ENCODE peak calls at places on chromosomes 6 and 20, in seven cellular contexts. O is cardiac fibroblast, D is fibroblast of lung, P is fibroblast of the aortic adventitia, B is coronary artery, E is stomach, Q is HCT116. A is an unnamed sample.

GRCh38 chr20:20237093-20237959 is 130.6 kb upstream of the INSM1 start:
- DNase-seq in P (peak; percentile 47), B (no peak), D (peak; percentile 2), E (peak; percentile 36), Q (peak; percentile 28), O (peak; percentile 42), A (peak; percentile 27)

GRCh38 chr20:16490696-16491095 is 82.6 kb downstream of the KIF16B start:
- DNase-seq in E (no peak), B (no peak), Q (no peak), P (no peak), O (no peak), D (peak; percentile 27), A (no peak)

GRCh38 chr20:61654726-61655125 is 402.7 kb downstream of the CDH4 start:
- DNase-seq in O (no peak), P (no peak), E (no peak), B (no peak), D (no peak), Q (no peak), A (no peak)

GRCh38 chr6:13427838-13428527 is 59.4 kb downstream of the GFOD1 start:
- DNase-seq in O (no peak), E (peak; percentile 31), Q (no peak), D (no peak), B (peak; percentile 60), P (no peak), A (no peak)

GRCh38 chr20:38426498-38426897 is 8.6 kb downstream of the SNHG17 start:
- DNase-seq in D (no peak), Q (no peak), B (no peak), P (no peak), O (no peak), E (no peak), A (no peak)

GRCh38 chr20:23583526-23583925 is 15.2 kb upstream of the CST9L start:
- DNase-seq in D (no peak), P (no peak), B (no peak), E (no peak), Q (no peak), O (no peak), A (no peak)

GRCh38 chr6:42007286-42007685 is 43.0 kb upstream of the TAF8 start:
- DNase-seq in Q (no peak), E (no peak), B (no peak), D (no peak), P (no peak), O (no peak), A (no peak)

GRCh38 chr6:76779068-76779467 is 684.2 kb downstream of the HTR1B start:
- DNase-seq in P (no peak), D (no peak), E (no peak), O (no peak), B (no peak), Q (no peak), A (no peak)

GRCh38 chr6:27619436-27619835 is 146.5 kb upstream of the ZNF184 start:
- DNase-seq in O (no peak), D (no peak), E (no peak), B (no peak), Q (no peak), P (no peak), A (no peak)

GRCh38 chr6:27623103-27623502 is 150.2 kb upstream of the ZNF184 start:
- DNase-seq in B (no peak), P (no peak), O (no peak), D (no peak), Q (no peak), E (no peak), A (no peak)

GRCh38 chr6:27616313-27617045 is 143.6 kb upstream of the ZNF184 start:
- DNase-seq in E (no peak), P (no peak), B (no peak), O (no peak), Q (no peak), D (no peak), A (no peak)

GRCh38 chr6:27617046-27617687 is 144.3 kb upstream of the ZNF184 start:
- DNase-seq in B (no peak), O (peak; percentile 43), D (peak; percentile 25), E (no peak), Q (no peak), P (peak; percentile 30), A (peak; percentile 38)

DNA sequence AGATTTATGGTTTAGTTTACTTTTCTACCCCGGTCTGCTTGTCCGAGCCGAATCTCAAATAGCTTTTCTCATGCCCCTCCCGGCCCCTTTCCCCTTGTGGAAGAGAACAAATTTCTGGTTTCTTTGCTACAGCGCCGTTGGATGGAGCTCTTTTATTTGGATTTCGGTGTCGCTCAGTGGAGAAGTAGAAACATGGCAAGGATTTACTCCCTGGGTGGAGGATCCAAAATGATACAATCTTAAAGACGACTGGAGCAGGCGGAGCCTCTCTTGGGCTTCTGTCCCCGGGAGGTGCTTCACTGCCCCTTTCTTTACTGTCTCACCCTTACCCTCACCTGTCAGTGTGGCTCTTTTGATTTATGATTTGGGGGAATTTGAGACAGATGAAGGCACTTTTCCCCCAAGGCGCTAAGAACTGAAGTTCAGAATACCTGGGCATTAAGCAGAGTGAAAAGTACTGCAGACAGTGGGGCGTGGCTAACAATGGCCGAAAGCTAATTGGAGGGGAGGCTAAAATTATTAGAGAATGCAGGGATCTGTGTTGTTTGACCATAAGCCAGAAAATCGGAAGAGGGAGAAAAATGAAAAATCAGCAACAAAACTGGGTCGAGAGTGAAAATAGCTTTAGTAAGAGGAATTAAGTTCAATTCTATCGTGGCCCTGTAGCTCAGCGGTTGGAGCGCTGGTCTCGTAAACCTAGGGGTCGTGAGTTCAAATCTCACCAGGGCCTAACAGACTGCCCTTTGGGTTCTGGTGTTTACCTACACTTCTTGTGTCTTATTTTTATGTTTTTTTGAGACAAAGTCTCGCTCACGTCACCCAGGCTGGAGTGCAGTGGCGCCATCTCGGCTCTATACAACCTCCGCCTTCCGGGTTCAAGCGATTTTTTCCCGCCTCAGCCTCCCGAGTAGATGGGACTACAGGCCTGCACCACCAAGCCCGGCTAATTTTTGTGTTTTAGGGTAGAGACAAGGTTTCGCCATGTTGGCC is 145.1 kb upstream of the ZNF184 start:
- DNase-seq in O (peak; percentile 64), D (peak; percentile 61), E (no peak), Q (peak; percentile 62), P (peak; percentile 45), B (no peak), A (peak; percentile 62)
- TF ChIP-seq CTCF in O (no peak), D (no peak), E (no peak), Q (peak; percentile 21), P (peak; percentile 16), B (no peak), A (peak; percentile 6)

GRCh38 chr20:31594002-31594557 is 11.0 kb upstream of the ID1 start:
- DNase-seq in B (no peak), E (no peak), P (no peak), D (no peak), Q (no peak), O (no peak), A (no peak)

GRCh38 chr20:31595654-31596411 is 9.3 kb upstream of the ID1 start:
- DNase-seq in Q (peak; percentile 57), E (peak; percentile 65), D (peak; percentile 83), P (peak; percentile 96), B (peak; percentile 96), O (peak; percentile 99), A (peak; percentile 98)

GRCh38 chr20:31595380-31595653 is 9.8 kb upstream of the ID1 start:
- DNase-seq in B (no peak), E (no peak), Q (no peak), O (no peak), D (no peak), P (no peak), A (no peak)

GRCh38 chr20:31593221-31594001 is 11.7 kb upstream of the ID1 start:
- DNase-seq in B (no peak), O (peak; percentile 80), E (peak; percentile 81), Q (peak; percentile 98), P (peak; percentile 84), D (peak; percentile 89), A (peak; percentile 94)

DNA sequence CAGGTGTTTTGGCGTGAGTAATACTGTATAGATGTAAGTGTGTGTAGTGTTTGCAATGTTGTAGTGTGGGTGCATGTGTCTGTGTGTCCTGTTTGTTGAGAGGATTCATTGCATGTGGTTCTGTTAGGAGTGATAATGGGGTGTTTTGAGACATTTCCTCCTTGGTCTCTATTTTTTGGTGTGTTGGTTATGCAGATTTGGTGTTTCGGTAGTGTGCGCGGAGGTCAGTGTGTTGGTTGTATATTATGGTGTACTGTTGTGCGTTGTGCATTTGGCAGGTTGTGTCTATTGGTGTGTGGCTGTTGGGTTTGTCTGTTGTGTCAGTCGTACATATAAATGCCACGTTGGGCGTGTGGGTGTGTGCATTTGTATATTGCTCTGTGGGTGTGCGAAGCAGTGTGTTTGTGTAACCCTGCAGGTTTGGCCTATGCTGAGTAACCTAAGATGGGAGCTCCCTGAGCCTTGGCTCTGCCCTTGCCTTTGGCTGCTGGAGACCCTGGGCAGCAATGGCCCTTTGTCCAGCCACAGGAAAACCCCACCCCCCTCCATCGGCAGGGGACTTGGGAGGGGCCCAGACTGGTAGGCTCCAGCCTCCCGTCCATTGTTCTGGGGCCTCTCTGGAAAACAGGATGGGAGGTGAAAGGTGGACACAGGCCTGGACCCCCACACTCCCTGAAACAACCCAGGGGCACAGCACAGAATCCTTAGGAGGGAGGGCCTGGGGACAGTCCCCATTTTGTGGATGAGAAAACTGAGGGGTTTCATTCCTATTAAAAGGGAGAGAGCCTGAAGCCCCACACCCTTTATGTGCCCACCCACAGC is 10.3 kb upstream of the ID1 start:
- DNase-seq in D (no peak), B (no peak), E (peak; percentile 31), O (peak; percentile 40), P (no peak), Q (no peak), A (no peak)
- H3K4me3 ChIP-seq in D (no peak overlapping the region), B (no peak overlapping the region), E (no peak overlapping the region), O (no peak overlapping the region), P (no peak overlapping the region), Q (peak overlapping the region; percentile 51), A (no peak overlapping the region)

GRCh38 chr20:54059691-54060364 is 10.6 kb downstream of the BCAS1 start:
- DNase-seq in B (no peak), D (no peak), P (no peak), O (no peak), E (no peak), Q (no peak), A (no peak)

GRCh38 chr20:54054516-54054915 is 15.9 kb downstream of the BCAS1 start:
- DNase-seq in Q (no peak), D (no peak), B (no peak), E (no peak), O (no peak), P (no peak), A (no peak)

GRCh38 chr20:54058420-54059139 is 11.8 kb downstream of the BCAS1 start:
- DNase-seq in E (no peak), P (no peak), B (no peak), D (no peak), O (no peak), Q (no peak), A (no peak)

GRCh38 chr20:54061106-54061881 is 9.1 kb downstream of the BCAS1 start:
- DNase-seq in B (no peak), D (peak; percentile 73), E (no peak), Q (no peak), O (peak; percentile 53), P (peak; percentile 76), A (peak; percentile 74)

GRCh38 chr20:54056762-54057639 is 13.4 kb downstream of the BCAS1 start:
- DNase-seq in P (no peak), O (no peak), D (no peak), Q (no peak), B (no peak), E (no peak), A (no peak)
- TF ChIP-seq CTCF in P (no peak), O (no peak), D (no peak), Q (no peak), B (no peak), E (no peak), A (peak; percentile 13)

GRCh38 chr6:136922680-136922996 is 537 bp downstream of the SLC35D3 start:
- DNase-seq in D (no peak), Q (no peak), P (no peak), E (no peak), B (no peak), O (no peak), A (no peak)

GRCh38 chr6:136921936-136922679 is at the start of gene SLC35D3:
- DNase-seq in O (peak; percentile 19), E (no peak), B (no peak), P (no peak), Q (no peak), D (peak; percentile 28), A (no peak)

GRCh38 chr6:136920858-136921520 is 1.1 kb upstream of the SLC35D3 start:
- DNase-seq in O (peak; percentile 16), E (no peak), B (no peak), P (peak; percentile 15), D (peak; percentile 10), Q (no peak), A (peak; percentile 16)

GRCh38 chr6:136921521-136921935 is 573 bp upstream of the SLC35D3 start:
- DNase-seq in E (no peak), Q (no peak), O (no peak), B (no peak), D (no peak), P (no peak), A (no peak)

GRCh38 chr6:136920216-136920857 is 1.8 kb upstream of the SLC35D3 start:
- DNase-seq in O (no peak), P (no peak), B (no peak), Q (no peak), E (no peak), D (no peak), A (peak; percentile 22)
- H3K4me3 ChIP-seq in O (no peak overlapping the region), P (no peak overlapping the region), B (peak overlapping the region; percentile 74), Q (no peak overlapping the region), E (peak overlapping the region; percentile 64), D (peak overlapping the region; percentile 9), A (no peak overlapping the region)